ENCODE peak calls at places on chromosomes 2 and 18, in six cellular contexts. One of them, this sample, is unnamed. For H3F3A, the result is how much of the 10 kb centered on the place peaks cover.

GRCh38 chr2:219462349-219462748 is 27.7 kb downstream of the SPEG start:
- DNase-seq in GM23248: no peak
- DNase-seq in GM23338: no peak
- DNase-seq in PC-9: no peak
- DNase-seq in neural progenitor cell: no peak
- DNase-seq in PC-3: no peak
- DNase-seq in this sample: no peak

GRCh38 chr18:59515147-59515546 is 156.1 kb upstream of the LMAN1 start:
- DNase-seq in GM23248: no peak
- DNase-seq in GM23338: no peak
- DNase-seq in PC-9: peak
- DNase-seq in neural progenitor cell: no peak
- DNase-seq in PC-3: no peak
- DNase-seq in this sample: no peak

GRCh38 chr2:145573608-145574007 is 1053.7 kb upstream of the ZEB2 start:
- DNase-seq in GM23248: no peak
- DNase-seq in GM23338: no peak
- DNase-seq in PC-9: no peak
- DNase-seq in neural progenitor cell: no peak
- DNase-seq in PC-3: no peak
- DNase-seq in this sample: no peak

GRCh38 chr2:178109813-178110212 is 2.4 kb upstream of the RBM45 start:
- DNase-seq in GM23248: peak
- DNase-seq in GM23338: peak
- DNase-seq in PC-9: peak
- DNase-seq in neural progenitor cell: peak
- DNase-seq in PC-3: peak
- DNase-seq in this sample: peak

GRCh38 chr2:68936889-68937288 is 15.8 kb downstream of the GKN2 start:
- DNase-seq in GM23248: peak
- DNase-seq in GM23338: no peak
- DNase-seq in PC-9: no peak
- DNase-seq in neural progenitor cell: no peak
- DNase-seq in PC-3: peak
- DNase-seq in this sample: no peak

GRCh38 chr18:369224-370010 is 101.6 kb upstream of the THOC1 start:
- DNase-seq in GM23248: peak
- DNase-seq in GM23338: no peak
- DNase-seq in PC-9: no peak
- DNase-seq in neural progenitor cell: no peak
- DNase-seq in PC-3: no peak
- DNase-seq in this sample: no peak

GRCh38 chr18:75209129-75209951 is at the start of gene PTGR3:
- DNase-seq in GM23248: peak
- DNase-seq in GM23338: peak
- DNase-seq in PC-9: peak
- DNase-seq in neural progenitor cell: peak
- DNase-seq in PC-3: peak
- DNase-seq in this sample: peak

GRCh38 chr18:22009242-22009641 is 160.1 kb upstream of the GATA6 start:
- DNase-seq in GM23248: no peak
- DNase-seq in GM23338: no peak
- DNase-seq in PC-9: no peak
- DNase-seq in neural progenitor cell: no peak
- DNase-seq in PC-3: no peak
- DNase-seq in this sample: no peak

GRCh38 chr2:177543007-177543760 is 150.6 kb downstream of the AGPS start:
- DNase-seq in GM23248: peak
- DNase-seq in GM23338: no peak
- DNase-seq in PC-9: no peak
- DNase-seq in neural progenitor cell: no peak
- DNase-seq in PC-3: peak
- DNase-seq in this sample: no peak

GRCh38 chr2:159938375-159938774 is 124.0 kb downstream of the PLA2R1 start:
- DNase-seq in GM23248: no peak
- DNase-seq in GM23338: no peak
- DNase-seq in PC-9: no peak
- DNase-seq in neural progenitor cell: no peak
- DNase-seq in PC-3: no peak
- DNase-seq in this sample: no peak

GRCh38 chr2:20377738-20378137 is 27.1 kb upstream of the PUM2 start:
- DNase-seq in GM23248: no peak
- DNase-seq in GM23338: no peak
- DNase-seq in PC-9: no peak
- DNase-seq in neural progenitor cell: no peak
- DNase-seq in PC-3: no peak
- DNase-seq in this sample: no peak

GRCh38 chr2:24898122-24899109 is 21.6 kb downstream of the ADCY3 start:
- DNase-seq in GM23248: no peak
- DNase-seq in GM23338: no peak
- DNase-seq in PC-9: no peak
- DNase-seq in neural progenitor cell: peak
- DNase-seq in PC-3: no peak
- DNase-seq in this sample: no peak

GRCh38 chr2:221943078-221943810 is 355.6 kb downstream of the PAX3 start:
- DNase-seq in GM23248: peak
- DNase-seq in GM23338: no peak
- DNase-seq in PC-9: peak
- DNase-seq in neural progenitor cell: no peak
- DNase-seq in PC-3: peak
- DNase-seq in this sample: no peak

GRCh38 chr2:173792166-173792565 is 173.0 kb downstream of the SP3 start:
- DNase-seq in GM23248: no peak
- DNase-seq in GM23338: peak
- DNase-seq in PC-9: no peak
- DNase-seq in neural progenitor cell: peak
- DNase-seq in PC-3: no peak
- DNase-seq in this sample: no peak

GRCh38 chr2:190986221-190986953 is 27.6 kb downstream of the STAT1 start:
- DNase-seq in GM23248: no peak
- DNase-seq in GM23338: no peak
- DNase-seq in PC-9: no peak
- DNase-seq in neural progenitor cell: no peak
- DNase-seq in PC-3: no peak
- DNase-seq in this sample: no peak

GRCh38 chr2:101515512-101515911 is 40.6 kb upstream of the RFX8 start:
- DNase-seq in GM23248: peak
- DNase-seq in GM23338: no peak
- DNase-seq in PC-9: no peak
- DNase-seq in neural progenitor cell: no peak
- DNase-seq in PC-3: peak
- DNase-seq in this sample: no peak

GRCh38 chr2:234880551-234881211 is 71.1 kb upstream of the SH3BP4 start:
- DNase-seq in GM23248: peak
- DNase-seq in GM23338: no peak
- DNase-seq in PC-9: peak
- DNase-seq in neural progenitor cell: no peak
- DNase-seq in PC-3: peak
- DNase-seq in this sample: no peak

GRCh38 chr2:71477231-71477681 is 23.9 kb downstream of the DYSF start:
- DNase-seq in GM23248: peak
- DNase-seq in GM23338: no peak
- DNase-seq in PC-9: peak
- DNase-seq in neural progenitor cell: no peak
- DNase-seq in PC-3: peak
- DNase-seq in this sample: no peak

GRCh38 chr2:49240608-49241007 is 86.3 kb upstream of the FSHR start:
- DNase-seq in GM23248: no peak
- DNase-seq in GM23338: no peak
- DNase-seq in PC-9: no peak
- DNase-seq in neural progenitor cell: peak
- DNase-seq in PC-3: no peak
- DNase-seq in this sample: no peak

GRCh38 chr2:101630224-101630949 is 67.1 kb upstream of the MAP4K4 start:
- DNase-seq in GM23248: no peak
- DNase-seq in GM23338: no peak
- DNase-seq in PC-9: peak
- DNase-seq in neural progenitor cell: no peak
- DNase-seq in PC-3: peak
- DNase-seq in this sample: no peak

GRCh38 chr2:185069107-185069506 is 470.8 kb downstream of the ZNF804A start:
- DNase-seq in GM23248: no peak
- DNase-seq in GM23338: no peak
- DNase-seq in PC-9: no peak
- DNase-seq in neural progenitor cell: no peak
- DNase-seq in PC-3: no peak
- DNase-seq in this sample: peak

GRCh38 chr2:229300371-229300770 is 29.3 kb upstream of the PID1 start:
- DNase-seq in GM23248: no peak
- DNase-seq in GM23338: no peak
- DNase-seq in PC-9: no peak
- DNase-seq in neural progenitor cell: no peak
- DNase-seq in PC-3: no peak
- DNase-seq in this sample: no peak

GRCh38 chr2:229297284-229297683 is 26.2 kb upstream of the PID1 start:
- DNase-seq in GM23248: peak
- DNase-seq in GM23338: no peak
- DNase-seq in PC-9: no peak
- DNase-seq in neural progenitor cell: no peak
- DNase-seq in PC-3: no peak
- DNase-seq in this sample: peak

GRCh38 chr2:229296561-229296960 is 25.5 kb upstream of the PID1 start:
- DNase-seq in GM23248: no peak
- DNase-seq in GM23338: no peak
- DNase-seq in PC-9: no peak
- DNase-seq in neural progenitor cell: no peak
- DNase-seq in PC-3: no peak
- DNase-seq in this sample: no peak

GRCh38 chr2:229301229-229301628 is 30.1 kb upstream of the PID1 start:
- DNase-seq in GM23248: no peak
- DNase-seq in GM23338: no peak
- DNase-seq in PC-9: no peak
- DNase-seq in neural progenitor cell: no peak
- DNase-seq in PC-3: no peak
- DNase-seq in this sample: no peak

DNA sequence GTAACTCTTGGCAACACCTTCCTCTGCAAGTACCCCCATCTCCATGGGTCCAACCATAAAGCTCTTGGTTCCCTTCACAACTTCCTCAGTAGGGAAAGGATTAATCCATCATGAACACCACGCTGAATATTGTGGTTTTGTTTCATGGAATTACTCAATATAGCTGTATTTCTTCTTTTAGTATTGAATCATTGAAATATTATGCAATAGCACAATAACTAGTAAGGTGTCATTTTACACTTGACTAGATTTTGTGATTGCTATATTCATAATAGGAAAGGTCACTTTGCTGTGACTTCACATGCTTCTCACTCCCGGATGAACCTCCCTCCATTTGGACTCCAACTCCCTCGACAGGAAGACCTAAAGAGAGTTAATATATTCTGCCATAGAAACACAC is 29.7 kb upstream of the PID1 start:
- DNase-seq in GM23248: peak
- DNase-seq in GM23338: no peak
- DNase-seq in PC-9: no peak
- DNase-seq in neural progenitor cell: no peak
- DNase-seq in PC-3: no peak
- DNase-seq in this sample: no peak
- TF ChIP-seq EZH2 in GM23248: no peak
- TF ChIP-seq EZH2 in GM23338: no peak
- TF ChIP-seq EZH2 in PC-9: no peak
- TF ChIP-seq EZH2 in neural progenitor cell: no peak
- TF ChIP-seq EZH2 in PC-3: no peak
- TF ChIP-seq EZH2 in this sample: no peak

GRCh38 chr2:46747297-46747818 is 168.2 kb downstream of the MCFD2 start:
- DNase-seq in GM23248: no peak
- DNase-seq in GM23338: no peak
- DNase-seq in PC-9: no peak
- DNase-seq in neural progenitor cell: no peak
- DNase-seq in PC-3: no peak
- DNase-seq in this sample: peak
- H3F3A ChIP-seq in GM23248: half or more
- H3F3A ChIP-seq in GM23338: under half
- H3F3A ChIP-seq in PC-9: under half
- H3F3A ChIP-seq in neural progenitor cell: under half
- H3F3A ChIP-seq in PC-3: under half
- H3F3A ChIP-seq in this sample: under half

GRCh38 chr18:31504455-31505147 is 6.6 kb downstream of the DSG2 start:
- DNase-seq in GM23248: no peak
- DNase-seq in GM23338: no peak
- DNase-seq in PC-9: no peak
- DNase-seq in neural progenitor cell: no peak
- DNase-seq in PC-3: no peak
- DNase-seq in this sample: no peak
- H2AFZ ChIP-seq in GM23248: no peak
- H2AFZ ChIP-seq in GM23338: no peak
- H2AFZ ChIP-seq in PC-9: no peak
- H2AFZ ChIP-seq in neural progenitor cell: no peak
- H2AFZ ChIP-seq in PC-3: no peak
- H2AFZ ChIP-seq in this sample: no peak

GRCh38 chr2:240162531-240162930 is 22.1 kb upstream of the OTOS start:
- DNase-seq in GM23248: no peak
- DNase-seq in GM23338: no peak
- DNase-seq in PC-9: no peak
- DNase-seq in neural progenitor cell: no peak
- DNase-seq in PC-3: no peak
- DNase-seq in this sample: no peak

GRCh38 chr2:240165034-240165433 is 24.6 kb upstream of the OTOS start:
- DNase-seq in GM23248: no peak
- DNase-seq in GM23338: no peak
- DNase-seq in PC-9: no peak
- DNase-seq in neural progenitor cell: no peak
- DNase-seq in PC-3: no peak
- DNase-seq in this sample: no peak

GRCh38 chr2:240164586-240164985 is 24.1 kb upstream of the OTOS start:
- DNase-seq in GM23248: no peak
- DNase-seq in GM23338: no peak
- DNase-seq in PC-9: no peak
- DNase-seq in neural progenitor cell: no peak
- DNase-seq in PC-3: no peak
- DNase-seq in this sample: no peak

GRCh38 chr2:240163056-240163714 is 22.7 kb upstream of the OTOS start:
- DNase-seq in GM23248: no peak
- DNase-seq in GM23338: no peak
- DNase-seq in PC-9: no peak
- DNase-seq in neural progenitor cell: no peak
- DNase-seq in PC-3: no peak
- DNase-seq in this sample: no peak

DNA sequence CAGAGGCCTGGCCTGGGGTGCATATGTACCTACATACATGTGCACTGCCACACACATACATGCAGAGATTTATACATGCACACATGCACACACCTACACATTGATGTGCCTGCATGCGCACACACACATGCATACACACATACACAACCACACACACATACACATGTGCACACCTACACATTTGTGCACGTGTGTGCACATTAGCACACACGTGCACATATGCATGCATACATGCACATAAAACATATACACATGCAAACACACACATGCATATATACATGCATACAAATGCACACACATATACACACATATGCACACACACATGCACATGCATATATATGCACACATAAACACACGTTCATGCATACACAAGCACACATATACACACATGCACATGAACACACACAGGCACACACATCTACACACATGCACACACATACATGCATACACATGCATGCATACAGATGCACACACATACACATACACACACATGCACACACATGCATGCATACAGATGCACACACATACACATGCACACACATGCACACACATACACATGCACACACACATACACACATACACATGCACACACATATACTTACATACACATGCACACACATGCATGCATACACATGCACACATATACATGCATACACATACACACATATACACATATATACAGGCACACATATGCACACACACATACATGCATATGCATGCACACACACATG is 23.6 kb upstream of the OTOS start:
- DNase-seq in GM23248: no peak
- DNase-seq in GM23338: no peak
- DNase-seq in PC-9: no peak
- DNase-seq in neural progenitor cell: no peak
- DNase-seq in PC-3: no peak
- DNase-seq in this sample: no peak
- TF ChIP-seq EZH2 in GM23248: no peak
- TF ChIP-seq EZH2 in GM23338: no peak
- TF ChIP-seq EZH2 in PC-9: no peak
- TF ChIP-seq EZH2 in neural progenitor cell: no peak
- TF ChIP-seq EZH2 in PC-3: no peak
- TF ChIP-seq EZH2 in this sample: no peak